ENCODE peak calls at places on chromosomes 13 and 19, in ten cellular contexts. A is substantia nigra; Q is progenitor cell of endocrine pancreas; D is left ventricle myocardium inferior; O is A549; P is SW 1271; N is T1000; X is M059J; F is activated T-helper 2 cell treated with anti-CD3 and anti-CD28 coated beads, Interferon-gamma antibody, Interleukin-2, Interleukin-4, amounts not matched to agents 10 μg/mL and 5 μg/mL and 100 μg/mL, durations not matched to agents 14 hours and 24 hours and 36 hours; Z is transverse colon. M is an unnamed sample.

GRCh38 chr13:113843063-113843654 is 20.7 kb downstream of the GAS6 start:
- DNase-seq in A (no peak), Q (no peak), D (peak), O (no peak), P (no peak), N (no peak), X (no peak), F (no peak), Z (no peak), M (no peak)

GRCh38 chr19:1355974-1356865 is 27.5 kb upstream of the NDUFS7 start:
- DNase-seq in A (no peak), Q (no peak), D (no peak), O (no peak), P (no peak), N (no peak), X (no peak), F (no peak), Z (peak), M (no peak)

GRCh38 chr13:71806885-71807284 is 60.1 kb downstream of the DACH1 start:
- DNase-seq in A (no peak), Q (no peak), D (no peak), O (no peak), P (no peak), N (no peak), X (no peak), F (no peak), Z (no peak), M (no peak)

GRCh38 chr19:16869331-16869972 is 19.3 kb upstream of the F2RL3 start:
- DNase-seq in A (no peak), Q (no peak), D (no peak), O (no peak), P (no peak), N (no peak), X (no peak), F (no peak), Z (no peak), M (no peak)

GRCh38 chr19:10654610-10655456 is 687 bp downstream of the ILF3 start:
- DNase-seq in A (peak), Q (peak), D (peak), O (peak), P (no peak), N (no peak), X (peak), F (no peak), Z (peak), M (peak)

GRCh38 chr13:50650936-50651638 is 192.4 kb downstream of the DLEU7 start:
- DNase-seq in A (no peak), Q (no peak), D (no peak), O (no peak), P (no peak), N (no peak), X (peak), F (no peak), Z (no peak), M (no peak)

GRCh38 chr13:36297600-36298338 is at the start of gene CCDC169:
- DNase-seq in A (peak), Q (peak), D (peak), O (peak), P (peak), N (peak), X (peak), F (peak), Z (peak), M (peak)

GRCh38 chr19:54430306-54431254 is 15.3 kb downstream of the TTYH1 start:
- DNase-seq in A (peak), Q (no peak), D (peak), O (no peak), P (no peak), N (no peak), X (peak), F (no peak), Z (peak), M (peak)

GRCh38 chr19:39372047-39372802 is 18.7 kb downstream of the PAF1 start:
- DNase-seq in A (no peak), Q (no peak), D (peak), O (no peak), P (no peak), N (no peak), X (peak), F (no peak), Z (peak), M (no peak)

GRCh38 chr13:35025314-35025713 is 83.2 kb downstream of the NBEA start:
- DNase-seq in A (no peak), Q (no peak), D (no peak), O (no peak), P (no peak), N (no peak), X (no peak), F (no peak), Z (no peak), M (peak)

GRCh38 chr19:15934332-15935078 is at the start of gene CYP4F11:
- DNase-seq in A (peak), Q (no peak), D (peak), O (peak), P (no peak), N (no peak), X (peak), F (no peak), Z (peak), M (peak)

GRCh38 chr13:48567521-48568331 is 34.8 kb upstream of the RCBTB2 start:
- DNase-seq in A (no peak), Q (no peak), D (no peak), O (no peak), P (no peak), N (no peak), X (no peak), F (no peak), Z (no peak), M (no peak)

GRCh38 chr19:48301886-48302599 is 23.3 kb upstream of the EMP3 start:
- DNase-seq in A (no peak), Q (no peak), D (no peak), O (no peak), P (no peak), N (no peak), X (no peak), F (no peak), Z (no peak), M (no peak)

GRCh38 chr19:9485140-9485539 is 13.3 kb downstream of the ZNF560 start:
- DNase-seq in A (no peak), Q (no peak), D (no peak), O (no peak), P (no peak), N (no peak), X (no peak), F (no peak), Z (no peak), M (no peak)

GRCh38 chr19:32869369-32870153 is at the start of gene SLC7A9:
- DNase-seq in A (no peak), Q (no peak), D (no peak), O (no peak), P (no peak), N (no peak), X (no peak), F (no peak), Z (no peak), M (no peak)

GRCh38 chr19:30742981-30743380 is 370.8 kb downstream of the ZNF536 start:
- DNase-seq in A (no peak), Q (no peak), D (no peak), O (no peak), P (no peak), N (no peak), X (no peak), F (no peak), Z (no peak), M (no peak)

GRCh38 chr19:15225797-15226196 is 6.5 kb downstream of the EPHX3 start:
- DNase-seq in A (no peak), Q (no peak), D (no peak), O (no peak), P (no peak), N (no peak), X (no peak), F (no peak), Z (no peak), M (no peak)

GRCh38 chr19:3603121-3603841 is 3.4 kb downstream of the TBXA2R start:
- DNase-seq in A (no peak), Q (no peak), D (no peak), O (no peak), P (no peak), N (no peak), X (no peak), F (no peak), Z (no peak), M (no peak)

GRCh38 chr19:49646586-49646985 is 4.6 kb downstream of the SCAF1 start:
- DNase-seq in A (no peak), Q (no peak), D (no peak), O (no peak), P (no peak), N (no peak), X (no peak), F (no peak), Z (no peak), M (no peak)

GRCh38 chr13:30020726-30021312 is 170.4 kb upstream of the UBL3 start:
- DNase-seq in A (no peak), Q (no peak), D (no peak), O (no peak), P (no peak), N (no peak), X (peak), F (no peak), Z (no peak), M (peak)

GRCh38 chr19:31676271-31677004 is 327.2 kb upstream of the TSHZ3 start:
- DNase-seq in A (no peak), Q (no peak), D (no peak), O (peak), P (no peak), N (no peak), X (peak), F (no peak), Z (no peak), M (no peak)

GRCh38 chr19:377801-378581 is 31.0 kb downstream of the C2CD4C start:
- DNase-seq in A (no peak), Q (no peak), D (no peak), O (no peak), P (no peak), N (no peak), X (no peak), F (no peak), Z (no peak), M (no peak)

GRCh38 chr13:20336761-20337160 is 104.6 kb upstream of the GJB6 start:
- DNase-seq in A (no peak), Q (no peak), D (no peak), O (no peak), P (no peak), N (no peak), X (no peak), F (no peak), Z (no peak), M (no peak)

GRCh38 chr19:2149980-2150793 is 1.2 kb downstream of the AP3D1 start:
- DNase-seq in A (no peak), Q (no peak), D (no peak), O (no peak), P (no peak), N (no peak), X (peak), F (no peak), Z (peak), M (peak)

GRCh38 chr19:56132316-56132822 is 8.7 kb upstream of the ZNF444 start:
- DNase-seq in A (no peak), Q (no peak), D (no peak), O (no peak), P (no peak), N (no peak), X (no peak), F (no peak), Z (no peak), M (no peak)